ENCODE peak calls at places on chromosomes 6 and 20, in five cellular contexts. N, F, B, M and K are unnamed samples.

GRCh38 chr6:36769161-36769675 is 70.0 kb downstream of the CPNE5 start:
- DNase-seq in N (no peak), F (peak), B (no peak), M (peak), K (no peak)

GRCh38 chr20:5569021-5569420 is 181.2 kb upstream of the SHLD1 start:
- DNase-seq in N (peak), F (no peak), B (peak), M (peak), K (no peak)

GRCh38 chr6:142893088-142893487 is 51.9 kb downstream of the HIVEP2 start:
- DNase-seq in N (no peak), F (no peak), B (no peak), M (peak), K (no peak)

GRCh38 chr6:33167374-33168148 is 24.7 kb downstream of the COL11A2 start:
- DNase-seq in N (no peak), F (no peak), B (no peak), M (no peak), K (no peak)

GRCh38 chr6:3623451-3624267 is 127.9 kb downstream of the PXDC1 start:
- DNase-seq in N (no peak), F (no peak), B (no peak), M (no peak), K (no peak)

GRCh38 chr6:121780325-121781313 is 345.2 kb downstream of the GJA1 start:
- DNase-seq in N (no peak), F (peak), B (peak), M (peak), K (peak)

GRCh38 chr6:131982740-131983259 is 31.6 kb upstream of the CCN2 start:
- DNase-seq in N (no peak), F (no peak), B (no peak), M (peak), K (peak)

GRCh38 chr20:57112448-57112847 is 154.0 kb downstream of the BMP7 start:
- DNase-seq in N (no peak), F (no peak), B (no peak), M (no peak), K (no peak)

GRCh38 chr6:54135665-54136370 is 24.6 kb downstream of the MLIP start:
- DNase-seq in N (no peak), F (no peak), B (no peak), M (peak), K (no peak)

GRCh38 chr20:51497542-51498467 is 44.7 kb downstream of the NFATC2 start:
- DNase-seq in N (no peak), F (peak), B (no peak), M (peak), K (no peak)

GRCh38 chr6:88145298-88145963 is 20.7 kb downstream of the CNR1 start:
- DNase-seq in N (no peak), F (no peak), B (no peak), M (no peak), K (no peak)

GRCh38 chr6:108876929-108877775 is 28.9 kb downstream of the ARMC2 start:
- DNase-seq in N (no peak), F (peak), B (no peak), M (peak), K (peak)

GRCh38 chr6:154501287-154501868 is 9.1 kb downstream of the CNKSR3 start:
- DNase-seq in N (peak), F (no peak), B (no peak), M (no peak), K (no peak)

GRCh38 chr6:139628220-139628619 is 253.8 kb upstream of the CITED2 start:
- DNase-seq in N (no peak), F (no peak), B (no peak), M (no peak), K (no peak)

GRCh38 chr20:1895674-1896496 is 678 bp downstream of the SIRPA start:
- DNase-seq in N (no peak), F (no peak), B (peak), M (peak), K (no peak)

GRCh38 chr6:16420715-16421461 is 182.5 kb downstream of the GMPR start:
- DNase-seq in N (no peak), F (no peak), B (no peak), M (peak), K (peak)

GRCh38 chr6:145569140-145569539 is 166.2 kb downstream of the EPM2A start:
- DNase-seq in N (no peak), F (no peak), B (no peak), M (peak), K (no peak)

GRCh38 chr6:137849709-137850093 is 17.4 kb upstream of the TNFAIP3 start:
- DNase-seq in N (no peak), F (no peak), B (no peak), M (peak), K (no peak)

GRCh38 chr6:84568971-84569370 is 195.4 kb downstream of the TBX18 start:
- DNase-seq in N (no peak), F (no peak), B (no peak), M (peak), K (peak)

GRCh38 chr20:37349517-37350491 is 3.9 kb downstream of the SRC start:
- DNase-seq in N (no peak), F (no peak), B (no peak), M (peak), K (no peak)

GRCh38 chr6:126170875-126171489 is 168.9 kb upstream of the CENPW start:
- DNase-seq in N (no peak), F (no peak), B (peak), M (peak), K (no peak)

GRCh38 chr20:47950103-47950502 is 164.8 kb upstream of the SULF2 start:
- DNase-seq in N (no peak), F (no peak), B (no peak), M (peak), K (peak)

GRCh38 chr6:151661928-151662327 is 145.6 kb upstream of the ESR1 start:
- DNase-seq in N (no peak), F (no peak), B (no peak), M (no peak), K (no peak)

GRCh38 chr6:1015819-1016218 is 296.1 kb upstream of the FOXQ1 start:
- DNase-seq in N (no peak), F (no peak), B (no peak), M (no peak), K (no peak)

GRCh38 chr6:88760091-88760490 is 203.3 kb downstream of the RNGTT start:
- DNase-seq in N (no peak), F (no peak), B (no peak), M (peak), K (no peak)

GRCh38 chr6:75934643-75935472 is 137.6 kb downstream of the IMPG1 start:
- DNase-seq in N (peak), F (no peak), B (peak), M (peak), K (peak)

GRCh38 chr6:37256692-37257319 is 766 bp upstream of the TBC1D22B start:
- DNase-seq in N (no peak), F (no peak), B (no peak), M (peak), K (no peak)

GRCh38 chr20:58058421-58059140 is 169.9 kb downstream of the ANKRD60 start:
- DNase-seq in N (no peak), F (no peak), B (peak), M (no peak), K (no peak)

DNA sequence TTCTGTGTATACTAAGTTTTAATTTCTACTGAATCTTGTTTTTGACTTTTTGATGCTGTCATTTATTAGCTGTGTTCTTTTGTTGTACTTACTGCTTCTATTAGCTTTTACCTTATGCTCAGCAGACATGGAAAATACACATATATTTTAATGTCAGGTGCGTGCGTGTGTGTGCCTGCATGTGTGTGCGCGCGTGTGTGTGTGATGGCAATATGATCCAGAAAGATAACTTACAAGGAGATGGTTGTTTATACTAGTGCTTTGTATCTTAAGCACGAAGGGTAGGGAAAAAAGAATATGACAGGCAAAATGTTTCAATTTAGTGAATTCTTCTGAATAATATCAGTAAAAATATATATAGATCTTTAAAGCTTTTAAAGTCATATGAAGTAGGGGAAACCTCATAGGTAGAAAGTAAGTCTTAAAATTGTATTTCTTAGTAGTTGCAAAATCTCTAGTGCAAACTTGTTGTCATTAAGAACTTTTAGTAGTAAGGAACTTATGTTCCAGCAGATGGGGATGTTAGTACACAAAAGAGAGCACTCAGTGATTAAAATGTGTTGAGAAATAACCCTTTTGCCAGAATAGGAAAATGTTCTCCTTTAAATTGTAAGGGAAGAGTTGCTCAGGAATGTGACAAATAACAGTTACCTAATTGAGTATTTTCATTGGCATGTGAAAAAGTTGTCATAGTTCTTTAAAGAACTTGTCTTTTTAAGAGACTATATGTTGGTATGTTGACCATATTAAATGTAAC is 13.2 kb downstream of the QKI start:
- DNase-seq in N (no peak), F (no peak), B (no peak), M (peak), K (peak)
- TF ChIP-seq CTCF in N (peak), F (peak), B (peak), M (peak), K (peak)

GRCh38 chr6:162251257-162251656 is 476.3 kb downstream of the PRKN start:
- DNase-seq in N (no peak), F (no peak), B (no peak), M (no peak), K (no peak)
- TF ChIP-seq CTCF in N (peak), F (no peak), B (no peak), M (no peak), K (peak)

GRCh38 chr6:82430611-82431010 is 67.0 kb downstream of the TPBG start:
- DNase-seq in N (no peak), F (no peak), B (no peak), M (no peak), K (no peak)
- TF ChIP-seq CTCF in N (no peak), F (no peak), B (no peak), M (no peak), K (no peak)

DNA sequence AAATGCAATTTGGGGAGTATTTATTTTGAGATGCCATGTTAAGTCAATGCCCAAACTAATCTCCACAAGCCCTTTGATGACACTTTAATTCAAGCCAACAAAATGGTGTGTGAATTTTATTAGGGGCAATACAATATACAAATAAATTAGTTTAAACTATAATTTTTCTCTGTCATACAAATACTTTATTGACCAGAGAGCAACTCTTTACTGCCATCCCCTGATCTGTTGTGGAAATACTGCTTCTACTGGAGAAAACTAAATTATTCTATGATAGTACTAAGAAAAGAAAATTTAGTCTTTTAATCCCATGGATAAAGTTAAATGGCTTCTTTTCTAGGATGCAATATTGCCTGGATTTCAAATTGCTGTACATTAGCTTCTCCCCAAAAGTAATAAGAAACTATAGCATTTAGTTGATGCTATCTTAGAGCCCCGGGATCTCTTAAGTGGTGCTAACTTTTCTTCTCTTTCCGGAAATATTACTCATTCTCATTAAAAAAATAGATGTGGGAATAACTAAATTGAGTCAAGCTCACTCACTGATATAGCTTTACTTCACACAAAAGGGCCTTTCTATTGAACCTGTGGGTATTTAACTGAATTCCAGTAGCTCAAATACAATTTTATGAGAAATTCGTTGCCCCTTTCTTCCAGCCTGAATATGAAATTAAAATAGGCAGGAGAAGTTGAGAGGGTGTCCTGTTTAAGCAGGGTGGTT is 49.2 kb downstream of the SMPDL3A start:
- DNase-seq in N (no peak), F (no peak), B (no peak), M (peak), K (peak)
- TF ChIP-seq CTCF in N (peak), F (peak), B (peak), M (peak), K (peak)

GRCh38 chr6:12291785-12292604 is 1.8 kb downstream of the EDN1 start:
- DNase-seq in N (no peak), F (no peak), B (peak), M (peak), K (no peak)
- TF ChIP-seq CTCF in N (peak), F (peak), B (no peak), M (peak), K (peak)

GRCh38 chr20:31638816-31639215 is 1.1 kb downstream of the COX4I2 start:
- DNase-seq in N (no peak), F (no peak), B (no peak), M (no peak), K (no peak)

GRCh38 chr20:31641391-31641790 is 3.7 kb downstream of the COX4I2 start:
- DNase-seq in N (no peak), F (no peak), B (no peak), M (no peak), K (no peak)

GRCh38 chr20:31638317-31638716 is 605 bp downstream of the COX4I2 start:
- DNase-seq in N (peak), F (no peak), B (no peak), M (no peak), K (no peak)

GRCh38 chr20:31640259-31640658 is 2.5 kb downstream of the COX4I2 start:
- DNase-seq in N (peak), F (no peak), B (no peak), M (no peak), K (no peak)

DNA sequence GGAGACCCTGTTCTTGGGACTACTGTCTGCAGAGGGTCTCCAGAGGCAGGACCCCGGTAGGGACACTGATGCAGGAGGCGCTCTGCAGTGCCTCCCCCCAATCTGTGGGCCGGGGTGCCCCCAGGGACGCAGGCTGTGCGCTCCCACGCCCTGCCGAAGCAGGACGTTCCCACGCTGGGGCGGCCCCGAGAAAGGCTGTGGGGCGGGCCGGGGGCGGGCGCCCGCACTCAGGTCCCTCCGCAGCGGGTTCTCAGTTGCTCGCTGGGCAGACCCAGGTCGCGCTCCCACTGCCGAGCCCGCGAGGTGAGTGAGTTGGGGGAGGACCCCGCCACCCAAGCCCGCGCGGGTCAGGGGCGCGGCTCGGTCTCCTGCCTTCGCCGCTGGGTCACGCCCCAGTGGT is at the start of gene COX4I2:
- DNase-seq in N (peak), F (peak), B (no peak), M (no peak), K (no peak)
- TF ChIP-seq CTCF in N (no peak), F (no peak), B (no peak), M (no peak), K (no peak)

GRCh38 chr6:167827062-167827587 is 414 bp downstream of the AFDN start:
- DNase-seq in N (peak), F (peak), B (no peak), M (peak), K (no peak)

GRCh38 chr6:167827588-167828324 is 1.0 kb downstream of the AFDN start:
- DNase-seq in N (peak), F (peak), B (peak), M (peak), K (no peak)

GRCh38 chr6:167825059-167825758 is 1.5 kb upstream of the AFDN start:
- DNase-seq in N (no peak), F (no peak), B (no peak), M (peak), K (no peak)

GRCh38 chr6:167825759-167826229 is 917 bp upstream of the AFDN start:
- DNase-seq in N (peak), F (no peak), B (peak), M (peak), K (no peak)

GRCh38 chr6:167826230-167827061 is at the start of gene AFDN:
- DNase-seq in N (peak), F (peak), B (peak), M (peak), K (no peak)
- TF ChIP-seq CTCF in N (peak), F (peak), B (no peak), M (peak), K (peak)

GRCh38 chr20:9940329-9940728 is 94.5 kb upstream of the ANKEF1 start:
- DNase-seq in N (no peak), F (no peak), B (no peak), M (no peak), K (no peak)
- TF ChIP-seq CTCF in N (no peak), F (no peak), B (no peak), M (no peak), K (no peak)